ENCODE peak calls at places on chromosomes 2 and 18, in nine cellular contexts. R is mucosa of gallbladder, E is NCI-H2081, K is GM13976, T is Peyer's patch, Z is K562, L is C1 segment of cervical spinal cord, B is midbrain, Y is T47D. X is an unnamed sample.

GRCh38 chr18:51340332-51340731 is 142.9 kb upstream of the MEX3C start:
- DNase-seq in R (no peak), E (no peak), K (no peak), T (no peak), Z (no peak), L (no peak), B (no peak), Y (no peak), X (no peak)

GRCh38 chr18:71598374-71598773 is 945.8 kb downstream of the CBLN2 start:
- DNase-seq in R (no peak), E (no peak), K (no peak), T (no peak), Z (no peak), L (no peak), B (no peak), Y (no peak), X (no peak)

GRCh38 chr18:23725827-23726661 is 36.8 kb downstream of the LAMA3 start:
- DNase-seq in R (no peak), E (no peak), K (no peak), T (no peak), Z (no peak), L (no peak), B (no peak), Y (no peak), X (no peak)

GRCh38 chr2:57849843-57850242 is 196.8 kb upstream of the VRK2 start:
- DNase-seq in R (no peak), E (no peak), K (no peak), T (no peak), Z (no peak), L (no peak), B (no peak), Y (no peak), X (no peak)

GRCh38 chr18:55910328-55910727 is 322.3 kb upstream of the TCF4 start:
- DNase-seq in R (no peak), E (no peak), K (no peak), T (no peak), Z (no peak), L (no peak), B (no peak), Y (no peak), X (no peak)

GRCh38 chr18:5413447-5413846 is 117.9 kb upstream of the ZBTB14 start:
- DNase-seq in R (no peak), E (no peak), K (no peak), T (no peak), Z (no peak), L (no peak), B (peak), Y (peak), X (peak)

GRCh38 chr2:106575955-106576354 is 88.8 kb downstream of the CD8B2 start:
- DNase-seq in R (peak), E (no peak), K (no peak), T (no peak), Z (no peak), L (no peak), B (no peak), Y (no peak), X (peak)

GRCh38 chr2:9288233-9288632 is 81.6 kb downstream of the ASAP2 start:
- DNase-seq in R (no peak), E (no peak), K (no peak), T (no peak), Z (no peak), L (no peak), B (no peak), Y (no peak), X (no peak)

GRCh38 chr18:58544179-58544578 is 84.7 kb downstream of the ALPK2 start:
- DNase-seq in R (no peak), E (no peak), K (no peak), T (no peak), Z (no peak), L (no peak), B (no peak), Y (no peak), X (no peak)

GRCh38 chr18:8952796-8953760 is 149.4 kb upstream of the NDUFV2 start:
- DNase-seq in R (no peak), E (no peak), K (no peak), T (no peak), Z (no peak), L (no peak), B (no peak), Y (no peak), X (peak)

GRCh38 chr2:9658972-9659371 is 28.2 kb upstream of the YWHAQ start:
- DNase-seq in R (no peak), E (no peak), K (no peak), T (no peak), Z (no peak), L (no peak), B (no peak), Y (no peak), X (no peak)

GRCh38 chr2:239177325-239177724 is 223.5 kb downstream of the HDAC4 start:
- DNase-seq in R (no peak), E (no peak), K (no peak), T (peak), Z (no peak), L (no peak), B (no peak), Y (no peak), X (no peak)

GRCh38 chr2:28488083-28488482 is 7.8 kb upstream of the PLB1 start:
- DNase-seq in R (no peak), E (no peak), K (no peak), T (no peak), Z (no peak), L (no peak), B (no peak), Y (no peak), X (no peak)

GRCh38 chr18:59050661-59051057 is 89.0 kb upstream of the SEC11C start:
- DNase-seq in R (no peak), E (no peak), K (no peak), T (no peak), Z (no peak), L (no peak), B (no peak), Y (no peak), X (no peak)

GRCh38 chr2:42314892-42315468 is 46.0 kb downstream of the COX7A2L start:
- DNase-seq in R (no peak), E (no peak), K (no peak), T (no peak), Z (no peak), L (no peak), B (no peak), Y (no peak), X (no peak)

GRCh38 chr2:179272406-179273192 is 8.0 kb upstream of the SESTD1 start:
- DNase-seq in R (no peak), E (peak), K (no peak), T (no peak), Z (no peak), L (no peak), B (peak), Y (no peak), X (no peak)

GRCh38 chr18:48785091-48785614 is 165.6 kb downstream of the SMAD7 start:
- DNase-seq in R (no peak), E (no peak), K (peak), T (no peak), Z (no peak), L (peak), B (no peak), Y (no peak), X (no peak)

GRCh38 chr2:229492034-229492433 is 220.9 kb upstream of the PID1 start:
- DNase-seq in R (no peak), E (no peak), K (no peak), T (no peak), Z (no peak), L (no peak), B (no peak), Y (no peak), X (no peak)

GRCh38 chr2:54522624-54523281 is 66.6 kb downstream of the SPTBN1 start:
- DNase-seq in R (peak), E (peak), K (peak), T (peak), Z (peak), L (no peak), B (peak), Y (peak), X (peak)

GRCh38 chr2:221104391-221104811 is 467.7 kb downstream of the EPHA4 start:
- DNase-seq in R (no peak), E (peak), K (no peak), T (no peak), Z (no peak), L (peak), B (peak), Y (no peak), X (peak)

GRCh38 chr2:1800306-1800705 is 56.0 kb upstream of the PXDN start:
- DNase-seq in R (no peak), E (no peak), K (no peak), T (no peak), Z (no peak), L (no peak), B (no peak), Y (no peak), X (no peak)

GRCh38 chr2:100801402-100801801 is 18.5 kb upstream of the NPAS2 start:
- DNase-seq in R (no peak), E (no peak), K (no peak), T (no peak), Z (no peak), L (no peak), B (no peak), Y (no peak), X (no peak)

GRCh38 chr2:237472909-237473308 is 14.1 kb upstream of the MLPH start:
- DNase-seq in R (no peak), E (no peak), K (no peak), T (no peak), Z (no peak), L (no peak), B (no peak), Y (no peak), X (no peak)

GRCh38 chr2:238228700-238229099 is 11.1 kb downstream of the HES6 start:
- DNase-seq in R (peak), E (no peak), K (peak), T (no peak), Z (no peak), L (no peak), B (no peak), Y (peak), X (no peak)

GRCh38 chr2:154706660-154707059 is 8.2 kb downstream of the KCNJ3 start:
- DNase-seq in R (no peak), E (no peak), K (no peak), T (no peak), Z (no peak), L (no peak), B (no peak), Y (no peak), X (no peak)

GRCh38 chr2:238868067-238868524 is 20.2 kb downstream of the TWIST2 start:
- DNase-seq in R (no peak), E (no peak), K (no peak), T (no peak), Z (no peak), L (no peak), B (no peak), Y (no peak), X (no peak)

X was measured in cerebellum.